ENCODE peak calls at places on chromosomes 4 and X, in nine cellular contexts. One of them, this sample, is unnamed.

GRCh38 chrX:69010339-69010738 is 154.9 kb downstream of the PJA1 start:
- DNase-seq in chondrocyte: no peak
- DNase-seq in GM10248: no peak
- DNase-seq in pancreas: no peak
- DNase-seq in suprapubic skin: no peak
- DNase-seq in colonic mucosa: no peak
- DNase-seq in foreskin fibroblast: no peak
- DNase-seq in H9: no peak
- DNase-seq in BE2C: no peak
- DNase-seq in this sample: no peak

GRCh38 chrX:13226214-13226613 is 93.6 kb downstream of the ATXN3L start:
- DNase-seq in chondrocyte: no peak
- DNase-seq in GM10248: no peak
- DNase-seq in pancreas: no peak
- DNase-seq in suprapubic skin: no peak
- DNase-seq in colonic mucosa: no peak
- DNase-seq in foreskin fibroblast: no peak
- DNase-seq in H9: no peak
- DNase-seq in BE2C: no peak
- DNase-seq in this sample: no peak

GRCh38 chrX:74371399-74371798 is 49.9 kb upstream of the SLC16A2 start:
- DNase-seq in chondrocyte: no peak
- DNase-seq in GM10248: no peak
- DNase-seq in pancreas: no peak
- DNase-seq in suprapubic skin: no peak
- DNase-seq in colonic mucosa: no peak
- DNase-seq in foreskin fibroblast: no peak
- DNase-seq in H9: no peak
- DNase-seq in BE2C: no peak
- DNase-seq in this sample: no peak

GRCh38 chrX:43592597-43592996 is 63.5 kb upstream of the MAOA start:
- DNase-seq in chondrocyte: no peak
- DNase-seq in GM10248: no peak
- DNase-seq in pancreas: no peak
- DNase-seq in suprapubic skin: no peak
- DNase-seq in colonic mucosa: no peak
- DNase-seq in foreskin fibroblast: no peak
- DNase-seq in H9: no peak
- DNase-seq in BE2C: no peak
- DNase-seq in this sample: no peak

GRCh38 chr4:69800599-69800998 is 40.2 kb upstream of the SULT1B1 start:
- DNase-seq in chondrocyte: no peak
- DNase-seq in GM10248: no peak
- DNase-seq in pancreas: no peak
- DNase-seq in suprapubic skin: no peak
- DNase-seq in colonic mucosa: no peak
- DNase-seq in foreskin fibroblast: peak; percentile 61
- DNase-seq in H9: no peak
- DNase-seq in BE2C: no peak
- DNase-seq in this sample: no peak

GRCh38 chrX:49287665-49288064 is 15.8 kb upstream of the GAGE10 start:
- DNase-seq in chondrocyte: no peak
- DNase-seq in GM10248: no peak
- DNase-seq in pancreas: no peak
- DNase-seq in suprapubic skin: no peak
- DNase-seq in colonic mucosa: no peak
- DNase-seq in foreskin fibroblast: no peak
- DNase-seq in H9: no peak
- DNase-seq in BE2C: no peak
- DNase-seq in this sample: no peak

GRCh38 chr4:52963976-52964375 is 101.9 kb downstream of the RASL11B start:
- DNase-seq in chondrocyte: no peak
- DNase-seq in GM10248: no peak
- DNase-seq in pancreas: no peak
- DNase-seq in suprapubic skin: no peak
- DNase-seq in colonic mucosa: no peak
- DNase-seq in foreskin fibroblast: no peak
- DNase-seq in H9: no peak
- DNase-seq in BE2C: no peak
- DNase-seq in this sample: no peak

GRCh38 chr4:14096406-14096965 is 469.0 kb upstream of the BOD1L1 start:
- DNase-seq in chondrocyte: no peak
- DNase-seq in GM10248: no peak
- DNase-seq in pancreas: no peak
- DNase-seq in suprapubic skin: no peak
- DNase-seq in colonic mucosa: no peak
- DNase-seq in foreskin fibroblast: peak; percentile 43
- DNase-seq in H9: no peak
- DNase-seq in BE2C: no peak
- DNase-seq in this sample: no peak

GRCh38 chrX:41734530-41734929 is 10.5 kb downstream of the GPR82 start:
- DNase-seq in chondrocyte: no peak
- DNase-seq in GM10248: no peak
- DNase-seq in pancreas: no peak
- DNase-seq in suprapubic skin: no peak
- DNase-seq in colonic mucosa: no peak
- DNase-seq in foreskin fibroblast: peak; percentile 25
- DNase-seq in H9: no peak
- DNase-seq in BE2C: peak; percentile 37
- DNase-seq in this sample: no peak

GRCh38 chrX:69133561-69134542 is 31.4 kb downstream of the PJA1 start:
- DNase-seq in chondrocyte: no peak
- DNase-seq in GM10248: no peak
- DNase-seq in pancreas: no peak
- DNase-seq in suprapubic skin: no peak
- DNase-seq in colonic mucosa: peak; percentile 21
- DNase-seq in foreskin fibroblast: peak; percentile 22
- DNase-seq in H9: peak; percentile 81
- DNase-seq in BE2C: peak; percentile 47
- DNase-seq in this sample: no peak

GRCh38 chr4:146577111-146577510 is 55.4 kb upstream of the SLC10A7 start:
- DNase-seq in chondrocyte: no peak
- DNase-seq in GM10248: no peak
- DNase-seq in pancreas: no peak
- DNase-seq in suprapubic skin: no peak
- DNase-seq in colonic mucosa: no peak
- DNase-seq in foreskin fibroblast: no peak
- DNase-seq in H9: no peak
- DNase-seq in BE2C: no peak
- DNase-seq in this sample: no peak

GRCh38 chrX:101417981-101418841 is 10.2 kb downstream of the HNRNPH2 start:
- DNase-seq in chondrocyte: peak; percentile 94
- DNase-seq in GM10248: peak; percentile 37
- DNase-seq in pancreas: peak; percentile 80
- DNase-seq in suprapubic skin: peak; percentile 76
- DNase-seq in colonic mucosa: peak; percentile 65
- DNase-seq in foreskin fibroblast: no peak
- DNase-seq in H9: peak; percentile 74
- DNase-seq in BE2C: peak; percentile 64
- DNase-seq in this sample: no peak

GRCh38 chrX:153646620-153647373 is at the start of gene DUSP9:
- DNase-seq in chondrocyte: peak; percentile 92
- DNase-seq in GM10248: no peak
- DNase-seq in pancreas: peak; percentile 70
- DNase-seq in suprapubic skin: peak; percentile 46
- DNase-seq in colonic mucosa: peak; percentile 32
- DNase-seq in foreskin fibroblast: no peak
- DNase-seq in H9: peak; percentile 80
- DNase-seq in BE2C: peak; percentile 52
- DNase-seq in this sample: peak; percentile 20

GRCh38 chr4:74934016-74934821 is 1.3 kb downstream of the PARM1 start:
- DNase-seq in chondrocyte: peak; percentile 72
- DNase-seq in GM10248: peak; percentile 29
- DNase-seq in pancreas: peak; percentile 83
- DNase-seq in suprapubic skin: no peak
- DNase-seq in colonic mucosa: peak; percentile 65
- DNase-seq in foreskin fibroblast: no peak
- DNase-seq in H9: peak; percentile 47
- DNase-seq in BE2C: peak; percentile 32
- DNase-seq in this sample: no peak

GRCh38 chr4:7915875-7916242 is 23.8 kb downstream of the AFAP1 start:
- DNase-seq in chondrocyte: no peak
- DNase-seq in GM10248: no peak
- DNase-seq in pancreas: no peak
- DNase-seq in suprapubic skin: no peak
- DNase-seq in colonic mucosa: no peak
- DNase-seq in foreskin fibroblast: no peak
- DNase-seq in H9: no peak
- DNase-seq in BE2C: no peak
- DNase-seq in this sample: no peak

GRCh38 chr4:38889143-38889542 is 21.5 kb downstream of the FAM114A1 start:
- DNase-seq in chondrocyte: no peak
- DNase-seq in GM10248: peak; percentile 69
- DNase-seq in pancreas: no peak
- DNase-seq in suprapubic skin: no peak
- DNase-seq in colonic mucosa: no peak
- DNase-seq in foreskin fibroblast: peak; percentile 33
- DNase-seq in H9: no peak
- DNase-seq in BE2C: no peak
- DNase-seq in this sample: no peak

GRCh38 chr4:181569553-181569952 is 673.6 kb upstream of the TENM3 start:
- DNase-seq in chondrocyte: no peak
- DNase-seq in GM10248: peak; percentile 31
- DNase-seq in pancreas: no peak
- DNase-seq in suprapubic skin: no peak
- DNase-seq in colonic mucosa: no peak
- DNase-seq in foreskin fibroblast: no peak
- DNase-seq in H9: no peak
- DNase-seq in BE2C: no peak
- DNase-seq in this sample: no peak
- TF ChIP-seq CTCF in chondrocyte: peak; percentile 87
- TF ChIP-seq CTCF in GM10248: peak; percentile 26
- TF ChIP-seq CTCF in pancreas: no peak
- TF ChIP-seq CTCF in suprapubic skin: no peak
- TF ChIP-seq CTCF in colonic mucosa: peak; percentile 22
- TF ChIP-seq CTCF in foreskin fibroblast: peak; percentile 59
- TF ChIP-seq CTCF in H9: peak; percentile 67
- TF ChIP-seq CTCF in BE2C: peak; percentile 72
- TF ChIP-seq CTCF in this sample: no peak

GRCh38 chrX:136339702-136340101 is 38.9 kb downstream of the ADGRG4 start:
- DNase-seq in chondrocyte: no peak
- DNase-seq in GM10248: no peak
- DNase-seq in pancreas: no peak
- DNase-seq in suprapubic skin: no peak
- DNase-seq in colonic mucosa: no peak
- DNase-seq in foreskin fibroblast: no peak
- DNase-seq in H9: no peak
- DNase-seq in BE2C: no peak
- DNase-seq in this sample: no peak

GRCh38 chrX:136336623-136337022 is 35.9 kb downstream of the ADGRG4 start:
- DNase-seq in chondrocyte: no peak
- DNase-seq in GM10248: no peak
- DNase-seq in pancreas: no peak
- DNase-seq in suprapubic skin: no peak
- DNase-seq in colonic mucosa: no peak
- DNase-seq in foreskin fibroblast: no peak
- DNase-seq in H9: no peak
- DNase-seq in BE2C: no peak
- DNase-seq in this sample: no peak
- TF ChIP-seq CTCF in chondrocyte: peak; percentile 59
- TF ChIP-seq CTCF in GM10248: no peak
- TF ChIP-seq CTCF in pancreas: no peak
- TF ChIP-seq CTCF in suprapubic skin: no peak
- TF ChIP-seq CTCF in colonic mucosa: peak; percentile 22
- TF ChIP-seq CTCF in foreskin fibroblast: no peak
- TF ChIP-seq CTCF in H9: peak; percentile 57
- TF ChIP-seq CTCF in BE2C: peak; percentile 44
- TF ChIP-seq CTCF in this sample: no peak

GRCh38 chr4:95985791-95986190 is 145.9 kb downstream of the PDHA2 start:
- DNase-seq in chondrocyte: no peak
- DNase-seq in GM10248: no peak
- DNase-seq in pancreas: no peak
- DNase-seq in suprapubic skin: no peak
- DNase-seq in colonic mucosa: no peak
- DNase-seq in foreskin fibroblast: no peak
- DNase-seq in H9: no peak
- DNase-seq in BE2C: no peak
- DNase-seq in this sample: no peak

GRCh38 chr4:95984081-95984480 is 144.2 kb downstream of the PDHA2 start:
- DNase-seq in chondrocyte: no peak
- DNase-seq in GM10248: no peak
- DNase-seq in pancreas: no peak
- DNase-seq in suprapubic skin: no peak
- DNase-seq in colonic mucosa: no peak
- DNase-seq in foreskin fibroblast: no peak
- DNase-seq in H9: no peak
- DNase-seq in BE2C: no peak
- DNase-seq in this sample: no peak

GRCh38 chr4:95981591-95981990 is 141.7 kb downstream of the PDHA2 start:
- DNase-seq in chondrocyte: no peak
- DNase-seq in GM10248: no peak
- DNase-seq in pancreas: no peak
- DNase-seq in suprapubic skin: no peak
- DNase-seq in colonic mucosa: no peak
- DNase-seq in foreskin fibroblast: no peak
- DNase-seq in H9: no peak
- DNase-seq in BE2C: no peak
- DNase-seq in this sample: no peak

GRCh38 chr4:95980877-95981360 is 141.0 kb downstream of the PDHA2 start:
- DNase-seq in chondrocyte: peak; percentile 80
- DNase-seq in GM10248: no peak
- DNase-seq in pancreas: no peak
- DNase-seq in suprapubic skin: no peak
- DNase-seq in colonic mucosa: no peak
- DNase-seq in foreskin fibroblast: no peak
- DNase-seq in H9: no peak
- DNase-seq in BE2C: no peak
- DNase-seq in this sample: no peak

GRCh38 chr4:95985051-95985450 is 145.2 kb downstream of the PDHA2 start:
- DNase-seq in chondrocyte: no peak
- DNase-seq in GM10248: no peak
- DNase-seq in pancreas: no peak
- DNase-seq in suprapubic skin: no peak
- DNase-seq in colonic mucosa: no peak
- DNase-seq in foreskin fibroblast: no peak
- DNase-seq in H9: no peak
- DNase-seq in BE2C: no peak
- DNase-seq in this sample: no peak
- TF ChIP-seq CTCF in chondrocyte: no peak
- TF ChIP-seq CTCF in GM10248: no peak
- TF ChIP-seq CTCF in pancreas: no peak
- TF ChIP-seq CTCF in suprapubic skin: no peak
- TF ChIP-seq CTCF in colonic mucosa: no peak
- TF ChIP-seq CTCF in foreskin fibroblast: no peak
- TF ChIP-seq CTCF in H9: no peak
- TF ChIP-seq CTCF in BE2C: no peak
- TF ChIP-seq CTCF in this sample: no peak

DNA sequence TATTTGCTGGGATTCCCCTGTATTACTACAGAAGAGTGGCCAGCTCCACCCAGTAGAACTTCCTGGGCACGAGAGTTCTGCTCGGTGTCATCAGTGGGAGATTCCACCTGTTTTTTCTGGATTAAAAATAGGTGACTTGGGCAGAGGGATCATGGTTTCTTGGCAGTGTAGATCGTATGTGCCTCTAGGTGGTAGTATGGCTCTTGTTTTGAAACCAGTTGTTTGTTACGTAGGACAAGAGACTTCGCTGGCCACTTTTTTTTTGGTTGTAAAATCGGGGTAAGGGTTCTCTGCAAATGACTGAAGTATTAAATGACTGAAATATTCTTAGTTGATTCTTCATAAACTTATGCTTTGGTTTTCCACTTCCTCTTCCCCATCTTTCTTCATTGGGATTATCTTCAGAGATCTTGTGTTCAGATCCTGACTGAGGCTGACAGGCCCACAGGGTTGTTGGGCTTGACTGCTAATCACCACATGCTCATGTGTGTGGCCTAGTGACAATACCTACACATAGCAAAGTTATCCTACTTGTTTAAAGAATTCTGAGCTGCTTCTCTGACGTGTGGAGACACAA is 43.8 kb upstream of the WDR1 start:
- DNase-seq in chondrocyte: no peak
- DNase-seq in GM10248: no peak
- DNase-seq in pancreas: no peak
- DNase-seq in suprapubic skin: no peak
- DNase-seq in colonic mucosa: no peak
- DNase-seq in foreskin fibroblast: no peak
- DNase-seq in H9: peak; percentile 30
- DNase-seq in BE2C: no peak
- DNase-seq in this sample: no peak
- TF ChIP-seq CTCF in chondrocyte: peak; percentile 71
- TF ChIP-seq CTCF in GM10248: no peak
- TF ChIP-seq CTCF in pancreas: no peak
- TF ChIP-seq CTCF in suprapubic skin: no peak
- TF ChIP-seq CTCF in colonic mucosa: peak; percentile 25
- TF ChIP-seq CTCF in foreskin fibroblast: peak; percentile 40
- TF ChIP-seq CTCF in H9: peak; percentile 67
- TF ChIP-seq CTCF in BE2C: peak; percentile 5
- TF ChIP-seq CTCF in this sample: no peak

This sample was measured in omental fat pad.